ENCODE peak calls at places on chromosomes 4 and X, in six cellular contexts. L is cardiac muscle cell, P is testis, S is upper lobe of right lung, K is GM06990, N is astrocyte of the spinal cord. F is an unnamed sample.

GRCh38 chr4:40395166-40395900 is 60.2 kb downstream of the CHRNA9 start:
- DNase-seq in L (no peak), P (no peak), S (no peak), K (no peak), N (no peak), F (peak)

GRCh38 chrX:37077646-37078433 is 69.7 kb downstream of the FAM47C start:
- DNase-seq in L (no peak), P (no peak), S (no peak), K (no peak), N (no peak), F (no peak)

GRCh38 chr4:84319124-84319523 is 180.0 kb downstream of the NKX6-1 start:
- DNase-seq in L (peak), P (no peak), S (peak), K (no peak), N (peak), F (peak)

GRCh38 chr4:109803924-109804571 is 2.2 kb upstream of the CFI start:
- DNase-seq in L (peak), P (peak), S (no peak), K (no peak), N (peak), F (peak)

GRCh38 chrX:129877401-129877800 is 28.6 kb upstream of the UTP14A start:
- DNase-seq in L (no peak), P (no peak), S (no peak), K (no peak), N (no peak), F (no peak)

GRCh38 chrX:123313486-123313885 is 129.4 kb downstream of the GRIA3 start:
- DNase-seq in L (no peak), P (no peak), S (no peak), K (no peak), N (no peak), F (no peak)

GRCh38 chr4:151804821-151805220 is 44.0 kb upstream of the GATB start:
- DNase-seq in L (no peak), P (no peak), S (no peak), K (no peak), N (peak), F (no peak)

GRCh38 chr4:119016636-119017035 is 119.0 kb upstream of the MYOZ2 start:
- DNase-seq in L (peak), P (no peak), S (no peak), K (no peak), N (peak), F (no peak)

GRCh38 chr4:123535037-123535748 is 138.6 kb downstream of the SPRY1 start:
- DNase-seq in L (no peak), P (no peak), S (no peak), K (no peak), N (no peak), F (no peak)

F was measured in thyroid gland.